ENCODE peak calls at places on chromosomes 13 and 19, in five cellular contexts. Q is B cell, S is iris pigment epithelial cell, V is HS-27A, R is HEK293T. T is an unnamed sample.

GRCh38 chr19:54937926-54938325 is 9.4 kb downstream of the NLRP7 start:
- DNase-seq in R (no peak), S (no peak), V (no peak), Q (peak; percentile 45), T (no peak)

GRCh38 chr13:101204270-101205011 is 211.9 kb downstream of the NALCN start:
- DNase-seq in Q (no peak), S (no peak), R (no peak), V (no peak), T (no peak)

GRCh38 chr13:99884913-99885312 is 86.7 kb downstream of the ZIC5 start:
- DNase-seq in V (no peak), S (no peak), Q (no peak), R (no peak), T (no peak)

GRCh38 chr19:51971624-51972023 is 15.0 kb downstream of the ZNF350 start:
- DNase-seq in Q (no peak), S (peak; percentile 10), R (no peak), V (no peak), T (no peak)

GRCh38 chr13:25675060-25675459 is 303.3 kb downstream of the ATP8A2 start:
- DNase-seq in V (no peak), R (no peak), S (no peak), Q (no peak), T (no peak)

GRCh38 chr13:76848596-76848995 is 37.6 kb downstream of the KCTD12 start:
- DNase-seq in Q (no peak), S (peak; percentile 50), V (no peak), R (no peak), T (no peak)

GRCh38 chr19:45569619-45570421 is 14.8 kb downstream of the OPA3 start:
- DNase-seq in V (no peak), R (peak; percentile 78), Q (peak; percentile 53), S (peak; percentile 43), T (peak; percentile 63)

GRCh38 chr13:83048419-83048818 is 833.9 kb downstream of the SLITRK1 start:
- DNase-seq in R (no peak), Q (no peak), V (no peak), S (no peak), T (no peak)

GRCh38 chr13:70203661-70204229 is 95.5 kb upstream of the KLHL1 start:
- DNase-seq in R (no peak), Q (no peak), S (peak; percentile 8), V (no peak), T (no peak)

GRCh38 chr13:36297600-36298338 is at the start of gene CCDC169:
- DNase-seq in S (peak; percentile 63), R (peak; percentile 8), V (peak; percentile 31), Q (peak; percentile 49), T (peak; percentile 54)

GRCh38 chr19:39969681-39970423 is 1.1 kb upstream of the PSMC4 start:
- DNase-seq in Q (peak; percentile 41), S (no peak), R (no peak), V (no peak), T (no peak)

GRCh38 chr19:50649433-50650391 is at the start of gene C19orf81:
- DNase-seq in R (peak; percentile 69), Q (no peak), S (peak; percentile 18), V (no peak), T (no peak)

GRCh38 chr19:38374332-38375097 is at the start of gene PSMD8:
- DNase-seq in S (peak; percentile 99), Q (peak; percentile 100), V (peak; percentile 100), R (peak; percentile 98), T (peak; percentile 97)

GRCh38 chr19:33530842-33531241 is 9.3 kb upstream of the PEPD start:
- DNase-seq in R (no peak), V (no peak), S (no peak), Q (no peak), T (no peak)

GRCh38 chr19:18292460-18292809 is 11.0 kb upstream of the JUND start:
- DNase-seq in S (no peak), Q (no peak), V (no peak), R (no peak), T (no peak)

GRCh38 chr19:28929026-28929425 is 283.9 kb downstream of the UQCRFS1 start:
- DNase-seq in V (no peak), R (no peak), Q (no peak), S (no peak), T (no peak)

GRCh38 chr13:104586010-104586746 is 1520.0 kb upstream of the SLC10A2 start:
- DNase-seq in V (peak; percentile 11), Q (no peak), S (peak; percentile 61), R (peak; percentile 35), T (no peak)

GRCh38 chr19:43532571-43532961 is 422 bp upstream of the ZNF575 start:
- DNase-seq in S (no peak), R (no peak), Q (no peak), V (no peak), T (no peak)

GRCh38 chr19:58170860-58171259 is 12.0 kb upstream of the ZNF274 start:
- DNase-seq in V (no peak), Q (no peak), R (no peak), S (peak; percentile 61), T (no peak)

GRCh38 chr19:15236886-15237285 is 4.6 kb upstream of the EPHX3 start:
- DNase-seq in V (no peak), Q (no peak), S (no peak), R (no peak), T (no peak)

GRCh38 chr13:112188298-112188610 is 121.3 kb downstream of the SOX1 start:
- DNase-seq in R (no peak), Q (no peak), S (no peak), V (no peak), T (no peak)

GRCh38 chr13:66312312-66313087 is 917.6 kb downstream of the PCDH9 start:
- DNase-seq in S (peak; percentile 92), R (no peak), Q (no peak), V (peak; percentile 17), T (no peak)

GRCh38 chr19:52229524-52229923 is 39.7 kb downstream of the PPP2R1A start:
- DNase-seq in S (no peak), R (no peak), V (no peak), Q (no peak), T (no peak)

GRCh38 chr19:46718157-46718933 is 1.4 kb upstream of the PRKD2 start:
- DNase-seq in R (no peak), V (no peak), S (peak; percentile 54), Q (peak; percentile 84), T (peak; percentile 51)

T was measured in activated CD8-positive, alpha-beta memory T cell treated with anti-CD3 and anti-CD28 coated beads, Interleukin-2, amount 50 U/mL, for 4 hours.